ENCODE peak calls at places on chromosomes 6 and 20, in four cellular contexts. O, P, Q and E are unnamed samples. For H3K36me3 and H3K4me1, the result is how much of the 10 kb centered on the place peaks cover.

GRCh38 chr6:31771992-31772358 is 5.2 kb downstream of the VWA7 start:
- DNase-seq in O (no peak), Q (no peak), P (peak), E (no peak)

GRCh38 chr20:33262658-33263065 is 20.4 kb upstream of the BPIFB1 start:
- DNase-seq in P (peak), Q (no peak), O (no peak), E (peak)

GRCh38 chr20:43840382-43841070 is 74.1 kb upstream of the TOX2 start:
- DNase-seq in P (no peak), Q (no peak), O (no peak), E (peak)

GRCh38 chr6:137903933-137904821 is 37.1 kb downstream of the TNFAIP3 start:
- DNase-seq in Q (no peak), P (peak), O (no peak), E (no peak)

GRCh38 chr6:6557504-6557839 is 31.0 kb upstream of the LY86 start:
- DNase-seq in Q (no peak), O (no peak), P (no peak), E (no peak)

GRCh38 chr6:36851149-36851614 is 11.9 kb upstream of the CPNE5 start:
- DNase-seq in O (peak), Q (no peak), P (peak), E (peak)

GRCh38 chr6:169165561-169166300 is 87.9 kb downstream of the THBS2 start:
- DNase-seq in Q (no peak), P (no peak), O (no peak), E (no peak)

GRCh38 chr6:119312875-119313338 is 36.7 kb downstream of the MAN1A1 start:
- DNase-seq in O (no peak), Q (no peak), P (no peak), E (no peak)

GRCh38 chr6:136012198-136012884 is 160.8 kb downstream of the PDE7B start:
- DNase-seq in O (no peak), P (peak), Q (no peak), E (no peak)

GRCh38 chr6:22765015-22765414 is 195.6 kb downstream of the HDGFL1 start:
- DNase-seq in O (no peak), P (peak), Q (no peak), E (no peak)

GRCh38 chr20:57663681-57664451 is 43.6 kb upstream of the ZBP1 start:
- DNase-seq in O (peak), Q (peak), P (no peak), E (peak)

GRCh38 chr6:30061766-30062458 is 847 bp downstream of the POLR1H start:
- DNase-seq in Q (no peak), P (peak), O (peak), E (peak)

GRCh38 chr20:62480318-62480717 is 4.5 kb upstream of the GATA5 start:
- DNase-seq in O (no peak), Q (no peak), P (no peak), E (no peak)

GRCh38 chr20:36856691-36857635 is 19.0 kb upstream of the TLDC2 start:
- DNase-seq in P (peak), O (no peak), Q (no peak), E (no peak)

GRCh38 chr6:24907959-24908358 is 27.8 kb downstream of the RIPOR2 start:
- DNase-seq in O (no peak), Q (no peak), P (peak), E (no peak)

GRCh38 chr6:51737580-51738360 is 349.6 kb downstream of the PKHD1 start:
- DNase-seq in Q (no peak), P (no peak), O (no peak), E (no peak)

GRCh38 chr6:19864285-19864684 is 27.1 kb downstream of the ID4 start:
- DNase-seq in O (no peak), P (no peak), Q (no peak), E (no peak)

GRCh38 chr20:37303637-37304036 is 14.2 kb downstream of the MANBAL start:
- DNase-seq in Q (no peak), P (no peak), O (no peak), E (no peak)

GRCh38 chr6:167153523-167153959 is 4.2 kb downstream of the GPR31 start:
- DNase-seq in Q (no peak), O (no peak), P (peak), E (no peak)

GRCh38 chr6:40308533-40309306 is 278.4 kb downstream of the LRFN2 start:
- DNase-seq in P (peak), O (peak), Q (no peak), E (peak)

GRCh38 chr6:142728910-142729481 is 216.0 kb downstream of the HIVEP2 start:
- DNase-seq in Q (no peak), P (peak), O (peak), E (peak)

GRCh38 chr6:150445486-150445885 is 76.7 kb downstream of the IYD start:
- DNase-seq in P (no peak), O (no peak), Q (no peak), E (no peak)

GRCh38 chr6:47563162-47563561 is 85.6 kb downstream of the CD2AP start:
- DNase-seq in O (no peak), P (no peak), Q (no peak), E (no peak)

GRCh38 chr6:127900935-127901334 is at the start of gene THEMIS:
- DNase-seq in P (no peak), Q (no peak), O (no peak), E (no peak)

GRCh38 chr6:155880905-155881304 is 425.3 kb upstream of the NOX3 start:
- DNase-seq in P (peak), Q (no peak), O (no peak), E (no peak)

GRCh38 chr6:17923401-17923863 is 64.0 kb downstream of the KIF13A start:
- DNase-seq in O (no peak), Q (no peak), P (peak), E (no peak)

GRCh38 chr6:168150551-168151444 is 71.8 kb upstream of the FRMD1 start:
- DNase-seq in Q (peak), P (peak), O (peak), E (peak)

GRCh38 chr6:24775520-24776058 is 852 bp downstream of the GMNN start:
- DNase-seq in P (peak), Q (no peak), O (no peak), E (no peak)

GRCh38 chr20:35710039-35710438 is 10.8 kb downstream of the ROMO1 start:
- DNase-seq in Q (no peak), O (no peak), P (peak), E (no peak)

GRCh38 chr20:35711588-35712209 is 12.5 kb downstream of the ROMO1 start:
- DNase-seq in O (no peak), Q (no peak), P (peak), E (no peak)

GRCh38 chr20:35709269-35709668 is 10.1 kb downstream of the ROMO1 start:
- DNase-seq in P (no peak), O (no peak), Q (no peak), E (no peak)

GRCh38 chr20:35708502-35708901 is 9.3 kb downstream of the ROMO1 start:
- DNase-seq in Q (no peak), O (no peak), P (no peak), E (no peak)

DNA sequence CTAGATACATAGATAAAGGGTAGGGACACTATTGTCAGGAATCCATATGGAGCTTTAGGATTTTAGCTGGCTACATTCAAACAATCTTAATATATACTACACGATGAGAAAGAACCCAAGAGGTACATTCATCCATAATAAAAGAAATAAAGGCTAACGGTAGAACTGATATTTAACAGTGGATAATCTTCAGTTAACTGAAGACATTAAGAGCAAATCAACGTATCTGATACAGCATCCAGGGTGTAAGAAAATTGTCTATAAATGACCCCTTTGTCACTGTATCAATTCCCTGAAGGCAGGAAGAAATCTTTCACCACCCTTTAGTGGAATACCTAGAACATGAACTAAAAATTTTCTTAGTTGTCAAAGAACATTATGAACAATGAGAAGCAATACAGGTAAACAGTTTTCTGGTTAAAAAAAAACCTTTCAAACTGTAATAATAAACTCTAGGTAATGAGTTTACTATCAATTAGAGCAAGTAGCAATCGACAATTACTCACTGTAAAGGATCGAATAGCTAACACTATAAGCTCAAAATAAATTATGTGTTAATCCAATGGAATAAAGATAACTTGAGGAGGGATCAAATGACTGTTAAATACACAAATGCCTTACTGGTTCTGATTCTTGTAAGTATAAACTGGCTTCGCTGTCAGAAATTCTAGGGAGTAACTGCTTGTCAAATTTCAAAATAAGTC is 11.8 kb downstream of the ROMO1 start:
- DNase-seq in P (peak), O (no peak), Q (no peak), E (no peak)
- H3K36me3 ChIP-seq in P (half or more), O (under half), Q (under half), E (half or more)

DNA sequence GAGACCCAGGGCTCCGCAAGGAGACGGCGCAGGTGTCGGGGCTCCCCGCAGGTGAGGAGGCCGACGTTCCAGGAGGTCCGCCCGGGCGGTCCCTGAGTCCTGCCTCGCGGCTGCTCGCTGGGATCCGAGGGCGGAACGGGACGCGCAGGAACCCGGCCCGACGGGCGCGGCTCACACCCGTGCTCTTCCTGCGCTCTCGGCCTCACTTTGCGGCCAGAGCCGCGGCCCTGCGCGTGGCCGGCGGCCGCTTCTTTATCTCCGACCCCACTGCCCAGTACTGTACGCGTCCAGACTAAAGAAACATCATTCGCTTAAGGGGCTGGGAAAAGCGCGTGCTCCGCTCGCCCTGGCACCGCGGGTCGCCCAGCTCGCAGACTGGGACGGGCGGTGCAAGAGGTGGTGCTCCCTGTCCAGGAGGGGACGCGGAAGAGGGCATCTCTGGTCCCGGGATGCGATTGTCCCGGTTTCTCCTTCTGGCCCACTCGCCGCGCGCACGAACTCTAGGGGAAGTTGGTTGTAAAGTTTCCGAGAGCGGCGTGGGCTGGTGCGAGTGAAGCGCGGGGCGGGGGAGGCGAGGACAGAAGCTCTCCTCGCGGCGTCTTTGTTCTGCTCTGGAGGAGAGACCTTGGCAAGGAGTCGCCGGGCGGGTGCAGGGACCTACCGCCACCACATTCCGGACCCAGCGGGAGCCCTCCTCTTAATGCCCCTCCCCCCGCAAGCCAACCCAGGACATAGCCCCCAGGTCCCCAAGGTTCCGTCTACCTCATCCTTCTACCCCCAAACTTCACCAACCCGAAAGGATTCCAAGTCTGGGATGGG is 70.9 kb downstream of the SOX4 start:
- DNase-seq in P (peak), O (peak), Q (peak), E (peak)
- H3K4me3 ChIP-seq in P (peak), O (peak), Q (peak), E (peak)

GRCh38 chr6:107304421-107305025 is 154.8 kb downstream of the PDSS2 start:
- DNase-seq in O (no peak), P (no peak), Q (no peak), E (no peak)
- H3K4me1 ChIP-seq in O (under half), P (under half), Q (under half), E (under half)

GRCh38 chr6:165755583-165755982 is 92.5 kb upstream of the PDE10A start:
- DNase-seq in O (no peak), P (no peak), Q (no peak), E (no peak)
- H3K36me3 ChIP-seq in O (under half), P (under half), Q (under half), E (under half)

GRCh38 chr6:113558966-113559365 is 298.2 kb upstream of the MARCKS start:
- DNase-seq in O (no peak), Q (no peak), P (peak), E (no peak)

GRCh38 chr6:113556775-113557174 is 300.4 kb upstream of the MARCKS start:
- DNase-seq in P (no peak), O (no peak), Q (no peak), E (no peak)

GRCh38 chr6:113560908-113561307 is 296.2 kb upstream of the MARCKS start:
- DNase-seq in Q (no peak), O (no peak), P (peak), E (no peak)

GRCh38 chr6:113562248-113562647 is 294.9 kb upstream of the MARCKS start:
- DNase-seq in P (no peak), Q (no peak), O (no peak), E (no peak)

GRCh38 chr6:113560376-113560775 is 296.8 kb upstream of the MARCKS start:
- DNase-seq in Q (no peak), P (peak), O (no peak), E (no peak)
- H3K4me3 ChIP-seq in Q (no peak), P (no peak), O (no peak), E (no peak)